ENCODE peak calls at places on chromosomes 5 and 9, in four cellular contexts. One of them, this sample, is unnamed.
A peak's percentile ranks its signal among the peaks of the same experiment; 100 is the strongest.

GRCh38 chr9:123033864-123034598 is 564 bp downstream of the GPR21 start:
- DNase-seq in tibial artery: no peak
- DNase-seq in GM23338: no peak
- DNase-seq in B cell: no peak
- DNase-seq in this sample: no peak

GRCh38 chr5:169901896-169902295 is 78.4 kb downstream of the INSYN2B start:
- DNase-seq in tibial artery: no peak
- DNase-seq in B cell: no peak
- DNase-seq in GM23338: no peak
- DNase-seq in this sample: no peak

GRCh38 chr5:172348084-172348483 is 64.5 kb upstream of the UBTD2 start:
- DNase-seq in GM23338: no peak
- DNase-seq in B cell: no peak
- DNase-seq in tibial artery: no peak
- DNase-seq in this sample: no peak

GRCh38 chr9:85200726-85201402 is 531.3 kb downstream of the NTRK2 start:
- DNase-seq in tibial artery: peak; percentile 65
- DNase-seq in GM23338: no peak
- DNase-seq in B cell: no peak
- DNase-seq in this sample: no peak

GRCh38 chr5:95664204-95664786 is 17.7 kb downstream of the RFESD start:
- DNase-seq in tibial artery: no peak
- DNase-seq in GM23338: peak; percentile 40
- DNase-seq in B cell: no peak
- DNase-seq in this sample: no peak

GRCh38 chr5:41414598-41414997 is 95.8 kb downstream of the PLCXD3 start:
- DNase-seq in GM23338: no peak
- DNase-seq in B cell: no peak
- DNase-seq in tibial artery: no peak
- DNase-seq in this sample: no peak

GRCh38 chr9:128282500-128282899 is 6.4 kb downstream of the SWI5 start:
- DNase-seq in tibial artery: no peak
- DNase-seq in GM23338: no peak
- DNase-seq in B cell: no peak
- DNase-seq in this sample: no peak

GRCh38 chr5:103347729-103348128 is 89.2 kb downstream of the MACIR start:
- DNase-seq in tibial artery: no peak
- DNase-seq in GM23338: no peak
- DNase-seq in B cell: no peak
- DNase-seq in this sample: no peak

GRCh38 chr9:128115187-128116103 is 12.1 kb downstream of the PTGES2 start:
- DNase-seq in GM23338: no peak
- DNase-seq in B cell: peak; percentile 88
- DNase-seq in tibial artery: peak; percentile 61
- DNase-seq in this sample: no peak

GRCh38 chr5:24609694-24610093 is 35.1 kb downstream of the CDH10 start:
- DNase-seq in B cell: no peak
- DNase-seq in GM23338: no peak
- DNase-seq in tibial artery: no peak
- DNase-seq in this sample: no peak

GRCh38 chr5:162128117-162128516 is 60.5 kb downstream of the GABRG2 start:
- DNase-seq in tibial artery: no peak
- DNase-seq in B cell: no peak
- DNase-seq in GM23338: peak; percentile 83
- DNase-seq in this sample: no peak

GRCh38 chr9:94896512-94896911 is 170.0 kb downstream of the AOPEP start:
- DNase-seq in tibial artery: no peak
- DNase-seq in B cell: no peak
- DNase-seq in GM23338: no peak
- DNase-seq in this sample: no peak

GRCh38 chr9:13118294-13118693 is 161.2 kb downstream of the MPDZ start:
- DNase-seq in tibial artery: no peak
- DNase-seq in B cell: no peak
- DNase-seq in GM23338: peak; percentile 20
- DNase-seq in this sample: no peak

GRCh38 chr9:10855847-10856246 is 243.0 kb upstream of the PTPRD start:
- DNase-seq in tibial artery: no peak
- DNase-seq in B cell: no peak
- DNase-seq in GM23338: peak; percentile 76
- DNase-seq in this sample: no peak

GRCh38 chr9:12874395-12874794 is 99.6 kb downstream of the LURAP1L start:
- DNase-seq in B cell: no peak
- DNase-seq in GM23338: no peak
- DNase-seq in tibial artery: no peak
- DNase-seq in this sample: no peak

GRCh38 chr5:111853748-111854147 is 96.8 kb upstream of the NREP start:
- DNase-seq in tibial artery: no peak
- DNase-seq in GM23338: no peak
- DNase-seq in B cell: no peak
- DNase-seq in this sample: no peak

GRCh38 chr9:86054695-86055094 is 44.7 kb downstream of the GOLM1 start:
- DNase-seq in GM23338: no peak
- DNase-seq in tibial artery: no peak
- DNase-seq in B cell: no peak
- DNase-seq in this sample: no peak

GRCh38 chr5:130715541-130715940 is 449.5 kb downstream of the HINT1 start:
- DNase-seq in B cell: no peak
- DNase-seq in GM23338: no peak
- DNase-seq in tibial artery: no peak
- DNase-seq in this sample: no peak

GRCh38 chr9:122498883-122499288 is 11.7 kb upstream of the OR1J2 start:
- DNase-seq in tibial artery: no peak
- DNase-seq in GM23338: peak; percentile 78
- DNase-seq in B cell: no peak
- DNase-seq in this sample: no peak

GRCh38 chr5:59042683-59043082 is 459.8 kb downstream of the RAB3C start:
- DNase-seq in tibial artery: no peak
- DNase-seq in GM23338: no peak
- DNase-seq in B cell: no peak
- DNase-seq in this sample: no peak

DNA sequence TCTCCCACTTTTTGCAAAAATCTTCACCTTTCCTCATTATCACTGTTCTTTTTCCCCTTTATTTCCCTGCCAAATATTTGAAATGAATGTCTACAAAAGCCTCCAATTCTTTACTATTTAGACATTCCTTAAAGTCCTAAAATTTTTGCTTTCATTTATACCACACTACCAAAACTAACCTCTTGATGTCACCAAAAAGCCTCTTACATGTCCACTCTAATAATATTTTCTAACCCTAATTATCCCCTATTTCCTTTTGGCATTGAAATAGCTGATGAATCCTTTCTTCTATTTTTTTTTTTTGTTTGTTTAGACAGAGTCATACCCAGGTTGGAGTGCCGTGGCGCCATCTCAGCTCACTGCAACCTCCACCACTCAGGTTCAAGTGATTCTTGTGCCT is 32.3 kb upstream of the NRG2 start:
- DNase-seq in GM23338: no peak
- DNase-seq in B cell: no peak
- DNase-seq in tibial artery: no peak
- DNase-seq in this sample: no peak
- TF ChIP-seq CTCF in GM23338: peak; percentile 37
- TF ChIP-seq CTCF in B cell: no peak
- TF ChIP-seq CTCF in tibial artery: peak; percentile 10
- TF ChIP-seq CTCF in this sample: no peak

GRCh38 chr5:113512341-113512740 is 1.2 kb upstream of the YTHDC2 start:
- DNase-seq in GM23338: no peak
- DNase-seq in B cell: no peak
- DNase-seq in tibial artery: no peak
- DNase-seq in this sample: no peak

GRCh38 chr5:113508756-113509155 is 4.7 kb upstream of the YTHDC2 start:
- DNase-seq in GM23338: no peak
- DNase-seq in tibial artery: no peak
- DNase-seq in B cell: no peak
- DNase-seq in this sample: no peak

GRCh38 chr5:113510836-113511451 is 2.5 kb upstream of the YTHDC2 start:
- DNase-seq in B cell: no peak
- DNase-seq in GM23338: no peak
- DNase-seq in tibial artery: no peak
- DNase-seq in this sample: no peak

GRCh38 chr5:113514263-113514590 is 733 bp downstream of the YTHDC2 start:
- DNase-seq in B cell: no peak
- DNase-seq in tibial artery: no peak
- DNase-seq in GM23338: no peak
- DNase-seq in this sample: no peak

DNA sequence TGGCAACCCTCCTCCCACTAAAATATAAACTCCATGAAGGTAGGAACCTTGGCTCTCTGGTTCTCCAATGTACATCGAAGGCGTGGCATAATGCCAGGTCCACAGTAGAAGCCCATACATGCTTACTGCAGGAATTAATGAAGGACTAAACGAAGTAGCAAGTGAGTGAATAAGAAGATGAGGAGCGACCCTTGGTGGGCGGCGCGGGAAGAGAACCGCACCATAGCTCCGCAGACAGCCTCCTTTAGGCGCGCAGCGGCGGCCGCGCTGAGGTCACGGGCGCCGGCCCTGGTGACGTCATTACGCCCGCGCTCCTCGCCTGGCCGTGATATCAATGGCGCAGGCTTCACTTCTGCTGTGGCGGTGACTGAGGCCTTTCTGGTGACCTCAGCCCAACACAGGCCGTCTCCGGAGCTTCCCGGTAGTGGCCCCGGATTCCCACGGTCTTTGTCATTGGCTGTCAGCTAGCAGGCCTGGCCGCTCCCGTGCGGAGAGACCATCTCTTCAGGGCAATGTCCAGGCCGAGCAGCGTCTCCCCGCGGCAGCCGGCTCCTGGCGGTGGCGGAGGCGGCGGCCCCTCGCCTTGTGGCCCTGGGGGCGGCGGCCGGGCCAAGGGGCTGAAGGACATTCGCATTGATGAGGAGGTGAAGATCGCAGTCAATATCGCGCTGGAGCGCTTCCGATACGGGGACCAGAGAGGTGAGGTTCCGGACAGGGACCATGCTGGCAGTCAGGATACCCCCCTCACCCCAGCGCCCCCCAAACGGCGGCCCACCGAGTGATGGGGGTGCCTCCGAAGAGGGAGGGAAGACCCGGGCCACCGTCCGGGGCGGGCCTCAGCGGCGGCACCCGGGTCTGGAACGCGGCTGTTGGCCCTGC is at the start of gene YTHDC2:
- DNase-seq in B cell: peak; percentile 85
- DNase-seq in GM23338: peak; percentile 93
- DNase-seq in tibial artery: peak; percentile 92
- DNase-seq in this sample: peak; percentile 86
- TF ChIP-seq CTCF in B cell: peak; percentile 18
- TF ChIP-seq CTCF in GM23338: peak; percentile 57
- TF ChIP-seq CTCF in tibial artery: peak; percentile 16
- TF ChIP-seq CTCF in this sample: no peak

DNA sequence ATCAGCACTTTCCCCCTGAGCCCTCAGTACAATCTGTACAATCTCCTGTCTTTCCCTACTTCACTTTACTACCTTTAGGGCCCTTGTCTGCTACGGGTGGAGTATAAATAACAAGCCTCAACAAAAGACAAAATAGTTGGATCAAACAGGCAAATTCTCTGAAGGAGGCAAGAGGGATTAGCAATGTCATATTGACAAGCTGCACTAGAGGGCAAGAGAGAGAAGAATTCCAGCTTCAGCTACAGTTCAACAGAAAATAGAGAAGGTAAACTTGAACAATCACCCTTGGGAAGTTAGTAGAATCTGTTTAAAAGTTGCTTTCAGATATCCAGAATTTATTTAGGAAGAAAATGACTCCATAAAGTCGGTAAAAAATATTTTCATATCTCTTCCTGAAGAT is 68.4 kb upstream of the IZUMO3 start:
- DNase-seq in tibial artery: no peak
- DNase-seq in B cell: no peak
- DNase-seq in GM23338: peak; percentile 72
- DNase-seq in this sample: no peak
- TF ChIP-seq CTCF in tibial artery: no peak
- TF ChIP-seq CTCF in B cell: no peak
- TF ChIP-seq CTCF in GM23338: peak; percentile 69
- TF ChIP-seq CTCF in this sample: no peak

GRCh38 chr5:118592678-118593328 is 395.5 kb downstream of the DTWD2 start:
- DNase-seq in tibial artery: no peak
- DNase-seq in B cell: no peak
- DNase-seq in GM23338: peak; percentile 64
- DNase-seq in this sample: no peak
- TF ChIP-seq CTCF in tibial artery: no peak
- TF ChIP-seq CTCF in B cell: peak; percentile 8
- TF ChIP-seq CTCF in GM23338: peak; percentile 46
- TF ChIP-seq CTCF in this sample: no peak

DNA sequence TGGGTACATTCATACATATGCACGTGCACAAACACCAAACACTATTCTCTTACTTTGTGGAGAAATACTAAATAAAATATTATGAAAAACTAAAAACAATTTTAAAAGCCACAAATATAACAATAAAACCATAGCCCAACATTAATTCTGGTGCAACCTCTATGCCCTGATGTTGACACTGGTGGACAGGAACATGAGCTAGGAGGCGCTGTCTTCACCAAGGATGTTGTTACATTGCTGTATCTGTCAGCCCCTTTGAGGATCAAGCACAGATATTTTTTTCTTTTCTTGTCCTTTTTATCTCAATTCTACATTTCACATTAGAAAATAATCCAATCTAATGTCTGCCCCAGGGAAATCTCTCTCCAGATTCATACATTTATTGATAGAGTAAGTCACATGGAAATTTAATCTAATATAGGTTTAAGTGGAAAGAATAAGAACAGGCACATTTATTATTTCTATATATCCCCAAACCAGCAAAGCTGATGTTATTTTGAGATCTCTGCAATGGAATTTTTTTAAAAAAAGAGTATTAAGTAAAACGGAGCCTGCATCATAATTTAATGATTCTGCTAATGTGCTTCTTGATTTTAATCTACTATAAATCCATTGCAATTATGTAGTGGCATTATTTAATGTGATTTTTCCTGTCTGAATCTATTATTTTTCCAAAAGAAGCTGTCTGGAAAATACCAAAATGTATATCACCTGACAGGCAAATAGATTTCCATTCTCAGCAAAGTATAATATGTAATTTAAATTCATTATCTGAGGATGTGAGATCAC is 716.5 kb downstream of the MTRR start:
- DNase-seq in B cell: no peak
- DNase-seq in GM23338: peak; percentile 48
- DNase-seq in tibial artery: no peak
- DNase-seq in this sample: no peak
- TF ChIP-seq CTCF in B cell: no peak
- TF ChIP-seq CTCF in GM23338: peak; percentile 67
- TF ChIP-seq CTCF in tibial artery: no peak
- TF ChIP-seq CTCF in this sample: no peak

GRCh38 chr9:37156205-37156604 is 35.8 kb downstream of the ZCCHC7 start:
- DNase-seq in B cell: no peak
- DNase-seq in GM23338: no peak
- DNase-seq in tibial artery: no peak
- DNase-seq in this sample: no peak

GRCh38 chr9:37151802-37152201 is 31.4 kb downstream of the ZCCHC7 start:
- DNase-seq in GM23338: no peak
- DNase-seq in B cell: no peak
- DNase-seq in tibial artery: no peak
- DNase-seq in this sample: no peak

GRCh38 chr9:37149646-37150308 is 29.4 kb downstream of the ZCCHC7 start:
- DNase-seq in B cell: no peak
- DNase-seq in tibial artery: no peak
- DNase-seq in GM23338: peak; percentile 26
- DNase-seq in this sample: no peak

GRCh38 chr9:37155601-37156000 is 35.2 kb downstream of the ZCCHC7 start:
- DNase-seq in GM23338: no peak
- DNase-seq in B cell: no peak
- DNase-seq in tibial artery: no peak
- DNase-seq in this sample: no peak

GRCh38 chr9:37152365-37152764 is 32.0 kb downstream of the ZCCHC7 start:
- DNase-seq in B cell: no peak
- DNase-seq in tibial artery: no peak
- DNase-seq in GM23338: no peak
- DNase-seq in this sample: no peak
- TF ChIP-seq CTCF in B cell: no peak
- TF ChIP-seq CTCF in tibial artery: no peak
- TF ChIP-seq CTCF in GM23338: no peak
- TF ChIP-seq CTCF in this sample: no peak

This sample was measured in natural killer cell.